ENCODE peak calls at places on chromosomes 16 and 17, in ten cellular contexts. N is cardiac fibroblast; L is brain microvascular endothelial cell; G is stimulated activated CD8-positive, alpha-beta memory T cell treated with anti-CD3 and anti-CD28 coated beads, Interleukin-7, amount 100 ng/mL, for 24 hours; M is PC-3; K is NCI-H2081; O is stimulated activated CD4-positive, alpha-beta T cell treated with anti-CD3 and anti-CD28 coated beads, Interleukin-4, amount 100 ng/mL, for 24 hours; E is HAP-1; I is activated CD8-positive, alpha-beta T cell treated with anti-CD3 and anti-CD28 coated beads, Interleukin-2, amount 10 ng/mL, durations not matched to agents 7 days and 5 days; U is thoracic aorta. Y is an unnamed sample.

GRCh38 chr17:39939031-39939430 is 11.5 kb downstream of the LRRC3C start:
- DNase-seq in L (no peak), N (no peak), K (no peak), E (no peak), M (no peak), I (no peak), G (no peak), O (no peak), U (no peak), Y (no peak)

GRCh38 chr17:47852113-47852949 is 1.4 kb upstream of the SP6 start:
- DNase-seq in K (no peak), N (no peak), U (no peak), M (no peak), G (no peak), I (no peak), L (no peak), O (no peak), E (no peak), Y (no peak)

GRCh38 chr16:22318690-22319358 is 21.6 kb downstream of the POLR3E start:
- DNase-seq in M (peak; percentile 52), O (peak; percentile 68), G (peak; percentile 19), E (no peak), U (no peak), L (peak; percentile 28), I (peak; percentile 74), N (peak; percentile 43), K (no peak), Y (peak; percentile 70)

GRCh38 chr17:42438600-42439567 is 15.8 kb upstream of the CAVIN1 start:
- DNase-seq in K (no peak), L (peak; percentile 54), O (peak; percentile 50), M (no peak), I (peak; percentile 67), N (peak; percentile 55), E (no peak), U (no peak), G (no peak), Y (peak; percentile 51)

GRCh38 chr17:47864791-47865216 is 13.8 kb upstream of the SP6 start:
- DNase-seq in U (no peak), K (no peak), E (no peak), N (no peak), L (no peak), G (no peak), I (no peak), M (peak; percentile 89), O (peak; percentile 17), Y (no peak)

GRCh38 chr17:39365252-39365651 is 36.2 kb downstream of the FBXL20 start:
- DNase-seq in L (no peak), M (no peak), O (no peak), E (no peak), N (peak; percentile 63), K (no peak), I (no peak), G (no peak), U (no peak), Y (no peak)

GRCh38 chr17:63439682-63440081 is 6.4 kb downstream of the CYB561 start:
- DNase-seq in U (no peak), E (no peak), G (no peak), I (no peak), N (peak; percentile 75), K (no peak), M (peak; percentile 68), L (no peak), O (no peak), Y (peak; percentile 49)

GRCh38 chr16:70151941-70152509 is 21.6 kb upstream of the CLEC18C start:
- DNase-seq in E (no peak), M (peak; percentile 64), K (no peak), O (no peak), I (no peak), L (no peak), G (no peak), U (no peak), N (no peak), Y (no peak)

GRCh38 chr16:47019563-47019962 is 46.1 kb upstream of the DNAJA2 start:
- DNase-seq in I (no peak), N (peak; percentile 16), M (peak; percentile 59), L (no peak), K (no peak), E (no peak), G (no peak), O (no peak), U (no peak), Y (no peak)

GRCh38 chr16:82506734-82507133 is 120.0 kb upstream of the CDH13 start:
- DNase-seq in K (no peak), L (no peak), U (no peak), O (no peak), G (no peak), E (no peak), I (no peak), M (no peak), N (no peak), Y (no peak)